ENCODE peak calls at places on chromosome 22, in four cellular contexts. One of them, this sample, is unnamed.

GRCh38 chr22:47129902-47130301 is 367.5 kb downstream of the TBC1D22A start:
- DNase-seq in IMR-90: no peak
- DNase-seq in K562: peak
- DNase-seq in HepG2: no peak
- DNase-seq in this sample: no peak

GRCh38 chr22:24146791-24147353 is 34.4 kb upstream of the SUSD2 start:
- DNase-seq in IMR-90: peak
- DNase-seq in K562: no peak
- DNase-seq in HepG2: no peak
- DNase-seq in this sample: no peak

GRCh38 chr22:29345932-29346331 is 30.4 kb upstream of the RASL10A start:
- DNase-seq in IMR-90: peak
- DNase-seq in K562: no peak
- DNase-seq in HepG2: no peak
- DNase-seq in this sample: no peak

GRCh38 chr22:38733329-38734202 is 22.2 kb downstream of the SUN2 start:
- DNase-seq in IMR-90: peak
- DNase-seq in K562: peak
- DNase-seq in HepG2: peak
- DNase-seq in this sample: peak

GRCh38 chr22:50620861-50621490 is 7.0 kb downstream of the ARSA start:
- DNase-seq in IMR-90: no peak
- DNase-seq in K562: no peak
- DNase-seq in HepG2: peak
- DNase-seq in this sample: no peak

GRCh38 chr22:38957808-38958207 is 399 bp downstream of the APOBEC3A start:
- DNase-seq in IMR-90: no peak
- DNase-seq in K562: no peak
- DNase-seq in HepG2: no peak
- DNase-seq in this sample: no peak

GRCh38 chr22:42074153-42074750 is at the start of gene PHETA2:
- DNase-seq in IMR-90: peak
- DNase-seq in K562: no peak
- DNase-seq in HepG2: no peak
- DNase-seq in this sample: no peak

GRCh38 chr22:17368727-17369552 is at the start of gene CECR2:
- DNase-seq in IMR-90: no peak
- DNase-seq in K562: peak
- DNase-seq in HepG2: no peak
- DNase-seq in this sample: no peak

GRCh38 chr22:18063311-18063710 is 14.5 kb upstream of the PEX26 start:
- DNase-seq in IMR-90: no peak
- DNase-seq in K562: no peak
- DNase-seq in HepG2: no peak
- DNase-seq in this sample: no peak

GRCh38 chr22:48075604-48076400 is 1313.4 kb downstream of the TBC1D22A start:
- DNase-seq in IMR-90: no peak
- DNase-seq in K562: no peak
- DNase-seq in HepG2: no peak
- DNase-seq in this sample: no peak

GRCh38 chr22:27125539-27125938 is 468.2 kb downstream of the MIAT start:
- DNase-seq in IMR-90: no peak
- DNase-seq in K562: no peak
- DNase-seq in HepG2: no peak
- DNase-seq in this sample: no peak

DNA sequence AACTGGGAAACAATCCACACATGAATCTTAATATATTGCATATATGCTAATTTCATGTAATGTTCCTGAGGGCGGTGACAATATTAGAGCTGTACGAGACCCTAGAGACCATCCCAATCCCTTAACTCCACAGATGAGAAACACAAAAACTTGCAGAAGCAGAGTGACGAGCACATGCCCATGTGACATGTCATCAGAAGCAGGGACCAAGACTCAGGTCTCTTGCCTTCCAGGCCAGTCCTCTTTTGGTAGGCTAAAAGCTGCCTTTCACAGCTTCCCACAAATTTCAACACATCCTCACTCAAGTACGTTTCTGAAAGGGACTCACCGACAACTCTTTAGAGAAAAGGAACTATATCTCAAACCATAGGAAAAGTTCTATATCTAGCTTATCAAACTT is 11.7 kb downstream of the MAPK1 start:
- DNase-seq in IMR-90: no peak
- DNase-seq in K562: peak
- DNase-seq in HepG2: no peak
- DNase-seq in this sample: no peak
- TF ChIP-seq MAZ in IMR-90: no peak
- TF ChIP-seq MAZ in K562: no peak
- TF ChIP-seq MAZ in HepG2: no peak
- TF ChIP-seq MAZ in this sample: no peak

GRCh38 chr22:46121523-46122287 is 28.6 kb upstream of the PPARA start:
- DNase-seq in IMR-90: no peak
- DNase-seq in K562: no peak
- DNase-seq in HepG2: no peak
- DNase-seq in this sample: no peak

GRCh38 chr22:46123694-46124382 is 26.5 kb upstream of the PPARA start:
- DNase-seq in IMR-90: no peak
- DNase-seq in K562: no peak
- DNase-seq in HepG2: no peak
- DNase-seq in this sample: no peak

GRCh38 chr22:46122980-46123693 is 27.2 kb upstream of the PPARA start:
- DNase-seq in IMR-90: no peak
- DNase-seq in K562: no peak
- DNase-seq in HepG2: no peak
- DNase-seq in this sample: no peak

GRCh38 chr22:46121079-46121478 is 29.2 kb upstream of the PPARA start:
- DNase-seq in IMR-90: no peak
- DNase-seq in K562: no peak
- DNase-seq in HepG2: no peak
- DNase-seq in this sample: no peak

GRCh38 chr22:46122511-46122971 is 27.8 kb upstream of the PPARA start:
- DNase-seq in IMR-90: peak
- DNase-seq in K562: peak
- DNase-seq in HepG2: peak
- DNase-seq in this sample: no peak
- TF ChIP-seq MAZ in IMR-90: no peak
- TF ChIP-seq MAZ in K562: no peak
- TF ChIP-seq MAZ in HepG2: no peak
- TF ChIP-seq MAZ in this sample: no peak

GRCh38 chr22:37643225-37643847 is 3.9 kb downstream of the SH3BP1 start:
- DNase-seq in IMR-90: peak
- DNase-seq in K562: peak
- DNase-seq in HepG2: no peak
- DNase-seq in this sample: peak

GRCh38 chr22:37640591-37641250 is 1.3 kb downstream of the SH3BP1 start:
- DNase-seq in IMR-90: no peak
- DNase-seq in K562: no peak
- DNase-seq in HepG2: no peak
- DNase-seq in this sample: no peak

GRCh38 chr22:37639070-37639760 is at the start of gene SH3BP1:
- DNase-seq in IMR-90: no peak
- DNase-seq in K562: peak
- DNase-seq in HepG2: peak
- DNase-seq in this sample: no peak

GRCh38 chr22:37639771-37640590 is 512 bp downstream of the SH3BP1 start:
- DNase-seq in IMR-90: no peak
- DNase-seq in K562: peak
- DNase-seq in HepG2: no peak
- DNase-seq in this sample: no peak

DNA sequence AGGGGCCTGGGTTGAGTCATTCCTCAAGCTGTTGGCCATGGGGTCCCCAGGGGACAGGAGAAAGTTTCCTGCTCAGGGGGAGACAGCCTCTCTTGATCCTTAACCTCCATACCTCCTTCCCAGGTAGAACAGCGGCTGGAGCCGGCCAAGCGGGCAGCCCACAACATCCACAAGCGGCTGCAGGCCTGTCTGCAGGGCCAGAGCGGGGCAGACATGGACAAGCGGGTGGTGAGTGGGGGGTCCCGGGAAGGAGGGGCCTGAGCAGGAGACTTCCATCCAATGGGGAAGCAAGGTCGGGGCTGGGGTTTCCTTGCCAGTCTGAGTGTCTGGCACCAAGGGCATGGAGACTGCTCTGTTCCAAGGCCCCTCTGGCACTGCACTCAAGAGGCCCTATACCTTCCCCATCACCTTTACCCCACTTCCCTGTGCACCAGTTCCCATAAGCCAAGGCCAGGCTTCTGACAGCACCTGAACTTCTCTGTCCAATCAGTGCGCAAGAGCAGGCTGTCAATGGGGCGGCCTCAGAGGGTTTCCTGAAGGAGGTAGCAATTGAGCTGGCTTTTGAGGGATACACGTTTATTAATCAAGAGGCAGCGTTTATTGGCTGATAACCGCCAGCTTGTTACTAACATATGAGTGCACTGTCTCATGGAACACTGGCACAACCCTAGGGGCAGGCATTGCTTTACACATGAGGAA is 1.9 kb downstream of the SH3BP1 start:
- DNase-seq in IMR-90: no peak
- DNase-seq in K562: no peak
- DNase-seq in HepG2: no peak
- DNase-seq in this sample: no peak
- TF ChIP-seq MAZ in IMR-90: no peak
- TF ChIP-seq MAZ in K562: no peak
- TF ChIP-seq MAZ in HepG2: no peak
- TF ChIP-seq MAZ in this sample: no peak

DNA sequence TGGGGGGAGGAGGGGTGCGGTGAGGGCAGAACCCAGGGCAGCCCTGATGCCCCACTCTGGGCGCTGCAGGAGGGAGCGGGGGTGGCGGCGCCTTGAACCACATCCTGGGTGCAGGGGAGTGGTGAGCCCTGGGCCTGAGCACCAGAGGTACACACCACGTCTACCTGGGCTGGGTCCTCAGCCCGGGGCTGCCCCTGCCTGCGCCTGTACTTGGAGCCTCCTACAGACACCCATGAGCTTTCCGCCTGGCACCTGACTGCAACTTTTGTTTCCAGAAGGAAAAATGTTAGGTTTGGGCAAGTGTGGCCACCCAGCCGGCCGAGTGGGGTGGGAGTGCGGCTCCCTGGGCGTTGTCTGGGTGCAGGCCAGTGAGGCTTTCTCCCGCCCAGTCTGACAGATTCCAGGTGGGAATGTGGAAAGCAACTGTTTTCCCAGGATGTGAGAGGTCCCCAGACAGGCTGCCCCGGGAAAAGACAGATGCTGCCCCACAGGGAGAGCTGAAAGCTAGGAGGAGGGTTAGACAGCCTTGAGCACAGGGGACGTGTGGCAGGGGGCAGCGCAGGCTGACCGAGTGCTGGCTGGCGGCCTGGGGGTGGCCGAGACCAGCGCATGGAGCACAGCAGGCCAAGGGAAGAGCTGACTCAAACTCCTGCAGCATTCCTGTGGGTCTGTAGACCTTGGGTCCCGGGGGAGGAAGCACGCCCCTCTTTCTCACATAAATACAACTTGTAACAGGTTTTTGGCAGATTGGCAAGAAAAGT is 44.1 kb downstream of the GNB1L start:
- DNase-seq in IMR-90: peak
- DNase-seq in K562: no peak
- DNase-seq in HepG2: no peak
- DNase-seq in this sample: no peak
- TF ChIP-seq MAZ in IMR-90: peak
- TF ChIP-seq MAZ in K562: no peak
- TF ChIP-seq MAZ in HepG2: no peak
- TF ChIP-seq MAZ in this sample: no peak

DNA sequence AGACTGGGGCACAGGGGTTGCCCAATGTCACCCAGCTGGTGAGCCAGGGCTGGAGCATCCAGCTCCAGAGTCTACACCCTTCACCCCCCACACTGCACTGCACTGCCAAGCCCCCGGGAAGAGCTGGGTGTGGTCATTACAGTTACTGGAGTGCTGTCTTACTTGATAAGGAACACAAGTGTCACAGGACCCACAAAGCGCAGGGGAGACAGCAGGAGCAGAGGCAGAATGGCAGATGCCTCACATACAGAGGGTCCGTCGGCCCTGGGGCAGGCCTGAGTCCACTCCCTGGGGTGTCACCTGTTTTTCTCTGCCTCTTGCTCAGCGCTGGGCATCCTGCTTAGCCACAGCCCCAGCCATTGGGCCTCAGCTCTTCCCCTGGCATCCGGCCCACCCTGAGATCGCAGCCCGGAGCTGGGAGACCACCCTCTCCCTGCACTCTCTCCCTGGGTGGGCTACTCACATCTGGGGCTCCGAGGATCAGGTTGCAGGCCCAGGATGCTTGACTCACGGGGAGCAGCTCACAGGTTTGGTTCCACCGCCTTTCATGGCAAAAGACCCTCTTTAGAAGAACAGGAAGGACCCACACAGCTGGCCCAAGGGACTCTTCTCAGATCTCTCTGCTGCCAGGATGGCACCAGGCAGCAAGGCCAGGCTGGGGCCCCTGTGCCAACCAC is 7.6 kb downstream of the IL2RB start:
- DNase-seq in IMR-90: no peak
- DNase-seq in K562: peak
- DNase-seq in HepG2: no peak
- DNase-seq in this sample: no peak
- TF ChIP-seq MAZ in IMR-90: no peak
- TF ChIP-seq MAZ in K562: no peak
- TF ChIP-seq MAZ in HepG2: no peak
- TF ChIP-seq MAZ in this sample: no peak

This sample was measured in A549.